ENCODE peak calls at places on chromosomes 2 and 18, in eight cellular contexts. A is tibial nerve, I is adrenal gland, C is dorsolateral prefrontal cortex, L is IMR-90, Z is lower lobe of right lung, T is B cell, R is natural killer cell. P is an unnamed sample.

GRCh38 chr18:45628979-45629958 is 14.0 kb downstream of the SLC14A2 start:
- DNase-seq in A (no peak), I (no peak), C (no peak), L (peak), Z (no peak), T (no peak), R (no peak), P (no peak)

GRCh38 chr18:24741961-24742738 is 281.7 kb downstream of the HRH4 start:
- DNase-seq in A (no peak), I (no peak), C (no peak), L (peak), Z (no peak), T (no peak), R (no peak), P (no peak)

GRCh38 chr2:64737547-64737946 is 83.8 kb upstream of the SERTAD2 start:
- DNase-seq in A (no peak), I (no peak), C (no peak), L (peak), Z (no peak), T (no peak), R (no peak), P (no peak)

GRCh38 chr2:9311488-9311887 is 104.9 kb downstream of the ASAP2 start:
- DNase-seq in A (peak), I (no peak), C (no peak), L (peak), Z (no peak), T (no peak), R (no peak), P (no peak)

GRCh38 chr18:63182247-63182771 is 137.3 kb downstream of the BCL2 start:
- DNase-seq in A (no peak), I (no peak), C (no peak), L (no peak), Z (no peak), T (no peak), R (no peak), P (no peak)

GRCh38 chr2:16658082-16658481 is 7.6 kb downstream of the CYRIA start:
- DNase-seq in A (no peak), I (no peak), C (no peak), L (no peak), Z (no peak), T (no peak), R (no peak), P (no peak)

GRCh38 chr2:206125914-206126313 is 33.3 kb downstream of the NDUFS1 start:
- DNase-seq in A (no peak), I (no peak), C (no peak), L (peak), Z (no peak), T (no peak), R (no peak), P (no peak)

GRCh38 chr2:206084870-206085741 is 868 bp downstream of the INO80D start:
- DNase-seq in A (peak), I (peak), C (no peak), L (no peak), Z (peak), T (peak), R (peak), P (no peak)

GRCh38 chr2:236073246-236073645 is 94.9 kb downstream of the GBX2 start:
- DNase-seq in A (no peak), I (no peak), C (no peak), L (no peak), Z (no peak), T (no peak), R (no peak), P (no peak)

GRCh38 chr2:202036601-202037037 is 3.0 kb downstream of the FZD7 start:
- DNase-seq in A (no peak), I (no peak), C (no peak), L (peak), Z (no peak), T (no peak), R (no peak), P (no peak)

GRCh38 chr2:157784169-157784822 is 91.8 kb downstream of the ACVR1 start:
- DNase-seq in A (no peak), I (no peak), C (no peak), L (peak), Z (peak), T (no peak), R (no peak), P (no peak)

GRCh38 chr2:194264586-194264985 is 1392.4 kb upstream of the SLC39A10 start:
- DNase-seq in A (no peak), I (no peak), C (no peak), L (no peak), Z (no peak), T (no peak), R (no peak), P (no peak)

GRCh38 chr2:223104741-223105140 is 52.8 kb downstream of the KCNE4 start:
- DNase-seq in A (no peak), I (no peak), C (no peak), L (no peak), Z (no peak), T (no peak), R (no peak), P (no peak)

GRCh38 chr2:9032555-9032954 is 29.1 kb upstream of the MBOAT2 start:
- DNase-seq in A (no peak), I (no peak), C (no peak), L (no peak), Z (no peak), T (no peak), R (no peak), P (no peak)

GRCh38 chr2:140199312-140199711 is 1419.1 kb upstream of the NXPH2 start:
- DNase-seq in A (no peak), I (no peak), C (no peak), L (no peak), Z (no peak), T (no peak), R (no peak), P (no peak)

GRCh38 chr2:47002480-47003381 is 87.1 kb upstream of the MCFD2 start:
- DNase-seq in A (no peak), I (peak), C (peak), L (no peak), Z (no peak), T (no peak), R (no peak), P (no peak)

GRCh38 chr2:169796441-169796840 is 2.2 kb upstream of the SSB start:
- DNase-seq in A (no peak), I (no peak), C (no peak), L (peak), Z (no peak), T (no peak), R (no peak), P (no peak)

GRCh38 chr18:56490942-56491341 is 147.4 kb downstream of the TXNL1 start:
- DNase-seq in A (no peak), I (no peak), C (no peak), L (no peak), Z (no peak), T (no peak), R (no peak), P (no peak)

GRCh38 chr2:210215120-210215519 is 10.1 kb downstream of the ACADL start:
- DNase-seq in A (no peak), I (no peak), C (no peak), L (no peak), Z (no peak), T (no peak), R (no peak), P (no peak)

GRCh38 chr2:29522951-29523669 is 398.3 kb downstream of the ALK start:
- DNase-seq in A (no peak), I (no peak), C (no peak), L (peak), Z (no peak), T (no peak), R (no peak), P (no peak)

GRCh38 chr2:120635146-120635545 is 100.5 kb upstream of the GLI2 start:
- DNase-seq in A (no peak), I (no peak), C (no peak), L (no peak), Z (no peak), T (no peak), R (no peak), P (no peak)

GRCh38 chr18:10787293-10787901 is 261.6 kb downstream of the NAPG start:
- DNase-seq in A (peak), I (peak), C (peak), L (peak), Z (peak), T (peak), R (peak), P (peak)

GRCh38 chr2:72999729-73000725 is 71.5 kb downstream of the SFXN5 start:
- DNase-seq in A (no peak), I (no peak), C (no peak), L (peak), Z (no peak), T (no peak), R (no peak), P (no peak)

GRCh38 chr18:10239138-10239537 is 215.3 kb upstream of the APCDD1 start:
- DNase-seq in A (peak), I (peak), C (no peak), L (peak), Z (peak), T (no peak), R (no peak), P (peak)

GRCh38 chr18:58527116-58528010 is 101.5 kb downstream of the ALPK2 start:
- DNase-seq in A (no peak), I (no peak), C (no peak), L (peak), Z (no peak), T (no peak), R (no peak), P (no peak)

GRCh38 chr2:36404754-36405153 is 49.2 kb downstream of the CRIM1 start:
- DNase-seq in A (no peak), I (no peak), C (no peak), L (no peak), Z (no peak), T (no peak), R (no peak), P (no peak)

GRCh38 chr2:164538250-164538866 is 82.9 kb downstream of the GRB14 start:
- DNase-seq in A (no peak), I (no peak), C (no peak), L (peak), Z (no peak), T (no peak), R (no peak), P (no peak)

GRCh38 chr2:132416080-132416911 is at the start of gene GPR39:
- DNase-seq in A (peak), I (peak), C (no peak), L (peak), Z (peak), T (no peak), R (no peak), P (peak)

GRCh38 chr2:70674636-70675430 is 93.2 kb downstream of the ADD2 start:
- DNase-seq in A (no peak), I (no peak), C (no peak), L (no peak), Z (no peak), T (no peak), R (no peak), P (no peak)

GRCh38 chr2:44233450-44234128 is 41.7 kb upstream of the SLC3A1 start:
- DNase-seq in A (no peak), I (no peak), C (no peak), L (peak), Z (no peak), T (no peak), R (no peak), P (no peak)

GRCh38 chr18:40048886-40049650 is 1906.0 kb upstream of the PIK3C3 start:
- DNase-seq in A (no peak), I (no peak), C (no peak), L (no peak), Z (no peak), T (no peak), R (no peak), P (no peak)

GRCh38 chr2:240386321-240386720 is 49.1 kb upstream of the GPC1 start:
- DNase-seq in A (no peak), I (no peak), C (no peak), L (no peak), Z (peak), T (no peak), R (no peak), P (no peak)

GRCh38 chr18:3451166-3451988 is 1.4 kb downstream of the TGIF1 start:
- DNase-seq in A (peak), I (peak), C (peak), L (peak), Z (peak), T (peak), R (peak), P (peak)

GRCh38 chr2:45315881-45316280 is 295.2 kb downstream of the SRBD1 start:
- DNase-seq in A (no peak), I (no peak), C (no peak), L (peak), Z (no peak), T (no peak), R (no peak), P (no peak)

GRCh38 chr2:105274046-105274445 is 32.5 kb downstream of the GPR45 start:
- DNase-seq in A (no peak), I (peak), C (no peak), L (no peak), Z (no peak), T (no peak), R (no peak), P (no peak)

GRCh38 chr2:150030440-150030839 is 442.9 kb upstream of the MMADHC start:
- DNase-seq in A (no peak), I (no peak), C (no peak), L (no peak), Z (no peak), T (no peak), R (no peak), P (no peak)

GRCh38 chr2:192741889-192742288 is 547.2 kb upstream of the TMEFF2 start:
- DNase-seq in A (no peak), I (no peak), C (no peak), L (no peak), Z (no peak), T (no peak), R (no peak), P (no peak)
- TF ChIP-seq CTCF in A (no peak), I (no peak), C (no peak), L (no peak), Z (no peak), T (no peak), R (no peak), P (no peak)

DNA sequence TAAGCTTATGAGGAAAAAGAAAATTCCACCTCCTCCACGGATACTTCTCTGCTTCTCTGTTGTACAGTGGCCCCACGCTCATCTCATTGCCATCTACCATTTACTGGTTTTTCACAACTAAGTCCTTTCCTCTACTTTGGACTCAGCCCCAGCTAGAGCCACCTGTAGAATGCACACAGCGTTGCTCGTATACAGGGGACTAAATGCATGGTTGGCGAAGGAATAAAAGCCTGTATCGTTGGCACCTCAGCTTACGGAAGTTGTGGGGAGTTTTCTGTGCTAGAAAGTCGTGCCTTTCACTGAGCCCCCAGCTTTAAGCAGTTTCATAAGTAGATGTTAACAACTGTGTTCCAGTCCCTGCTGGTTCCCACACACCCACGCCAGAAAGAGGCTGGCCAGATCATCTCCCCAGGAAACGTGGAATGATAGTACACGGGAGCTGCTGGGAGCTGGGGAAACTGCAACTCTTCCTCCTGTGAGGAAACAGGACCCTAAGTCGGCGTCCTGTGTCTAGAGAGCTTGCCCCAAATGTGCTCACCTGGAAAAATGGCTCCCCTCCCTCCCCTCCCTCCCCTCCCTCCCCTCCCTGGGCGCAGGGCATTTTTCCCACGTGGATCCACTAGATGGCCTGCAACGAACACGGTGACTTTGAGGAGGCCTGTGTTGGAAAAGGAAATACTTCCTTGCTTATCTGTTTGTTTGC is 43.7 kb upstream of the RFX8 start:
- DNase-seq in A (no peak), I (peak), C (peak), L (peak), Z (no peak), T (no peak), R (no peak), P (no peak)
- TF ChIP-seq CTCF in A (peak), I (peak), C (peak), L (peak), Z (peak), T (no peak), R (no peak), P (no peak)

GRCh38 chr2:198930170-198930569 is 527.6 kb downstream of the SATB2 start:
- DNase-seq in A (no peak), I (no peak), C (no peak), L (no peak), Z (no peak), T (no peak), R (no peak), P (no peak)
- TF ChIP-seq CTCF in A (no peak), I (no peak), C (no peak), L (peak), Z (no peak), T (no peak), R (no peak), P (no peak)

DNA sequence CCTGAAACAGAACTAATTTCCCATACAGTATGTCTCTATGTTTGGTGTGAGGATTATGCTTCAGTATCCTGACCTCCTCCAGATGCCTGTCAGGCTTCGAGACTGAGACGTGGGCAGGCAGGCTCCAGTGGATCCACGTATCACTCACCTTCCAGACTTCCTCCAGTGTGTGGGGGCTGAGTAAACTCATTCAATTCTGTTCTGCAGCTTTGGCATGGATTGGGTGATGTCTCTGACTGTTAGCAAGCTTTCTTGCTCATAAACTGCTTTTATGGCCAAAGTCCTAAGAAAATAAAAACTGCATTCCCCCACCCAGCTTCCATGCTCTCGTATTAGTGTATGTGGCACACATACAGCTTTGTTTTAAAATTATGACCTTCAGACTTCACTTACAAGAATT is 53.6 kb downstream of the CCDC93 start:
- DNase-seq in A (no peak), I (no peak), C (no peak), L (peak), Z (no peak), T (no peak), R (no peak), P (no peak)
- TF ChIP-seq CTCF in A (no peak), I (no peak), C (no peak), L (no peak), Z (no peak), T (no peak), R (no peak), P (no peak)